ENCODE peak calls at places on chromosome 16, in six cellular contexts. E is fibroblast of lung, T is colonic mucosa, M is Peyer's patch, B is tibial nerve, V is stomach. F is an unnamed sample.
A peak's percentile ranks its signal among the peaks of the same experiment; 100 is the strongest.

GRCh38 chr16:69112285-69113129 is 7.1 kb downstream of the HAS3 start:
- DNase-seq in E (no peak), T (peak; percentile 64), M (peak; percentile 76), B (peak; percentile 32), V (peak; percentile 71), F (no peak)

GRCh38 chr16:48014349-48015135 is 141.3 kb downstream of the ABCC12 start:
- DNase-seq in E (peak; percentile 89), T (no peak), M (no peak), B (no peak), V (no peak), F (peak; percentile 26)

GRCh38 chr16:57284206-57284951 is at the start of gene PLLP:
- DNase-seq in E (peak; percentile 17), T (peak; percentile 63), M (peak; percentile 73), B (no peak), V (peak; percentile 74), F (no peak)

GRCh38 chr16:4385066-4385788 is 13.6 kb downstream of the VASN start:
- DNase-seq in E (no peak), T (no peak), M (no peak), B (no peak), V (no peak), F (no peak)

GRCh38 chr16:67326472-67327309 is at the start of the genes KCTD19 and LRRC36:
- DNase-seq in E (no peak), T (peak; percentile 77), M (peak; percentile 79), B (peak; percentile 21), V (peak; percentile 78), F (peak; percentile 5)

GRCh38 chr16:66551362-66551761 is 1.0 kb upstream of the CKLF start:
- DNase-seq in E (peak; percentile 24), T (peak; percentile 47), M (peak; percentile 78), B (no peak), V (no peak), F (no peak)

GRCh38 chr16:48126801-48127644 is 28.8 kb downstream of the ABCC12 start:
- DNase-seq in E (peak; percentile 99), T (no peak), M (no peak), B (no peak), V (peak; percentile 78), F (peak; percentile 93)

GRCh38 chr16:27465483-27465879 is 63.5 kb downstream of the IL21R start:
- DNase-seq in E (no peak), T (no peak), M (no peak), B (no peak), V (no peak), F (no peak)

GRCh38 chr16:2095315-2095853 is 40.3 kb downstream of the PKD1 start:
- DNase-seq in E (peak; percentile 61), T (no peak), M (no peak), B (no peak), V (no peak), F (no peak)

GRCh38 chr16:4414187-4414909 is 2.0 kb downstream of the CORO7 start:
- DNase-seq in E (no peak), T (no peak), M (peak; percentile 87), B (no peak), V (peak; percentile 48), F (no peak)

GRCh38 chr16:1863681-1864460 is 8.1 kb downstream of the MEIOB start:
- DNase-seq in E (peak; percentile 33), T (no peak), M (no peak), B (no peak), V (no peak), F (peak; percentile 23)

GRCh38 chr16:55294947-55295346 is 29.1 kb upstream of the IRX6 start:
- DNase-seq in E (peak; percentile 36), T (no peak), M (no peak), B (no peak), V (no peak), F (no peak)

GRCh38 chr16:87391950-87392822 is at the start of gene MAP1LC3B:
- DNase-seq in E (peak; percentile 91), T (peak; percentile 96), M (peak; percentile 98), B (peak; percentile 93), V (peak; percentile 98), F (peak; percentile 88)

GRCh38 chr16:57470683-57471082 is 8.2 kb downstream of the POLR2C start:
- DNase-seq in E (no peak), T (peak; percentile 81), M (peak; percentile 84), B (peak; percentile 46), V (peak; percentile 84), F (no peak)

GRCh38 chr16:54926166-54926838 is 4.4 kb upstream of the IRX5 start:
- DNase-seq in E (peak; percentile 83), T (no peak), M (no peak), B (no peak), V (no peak), F (no peak)

GRCh38 chr16:55051571-55051970 is 120.9 kb downstream of the IRX5 start:
- DNase-seq in E (no peak), T (no peak), M (no peak), B (no peak), V (no peak), F (no peak)

GRCh38 chr16:83742076-83742475 is 65.7 kb upstream of the HSBP1 start:
- DNase-seq in E (no peak), T (no peak), M (no peak), B (no peak), V (no peak), F (no peak)

GRCh38 chr16:22123146-22123545 is 30.8 kb downstream of the VWA3A start:
- DNase-seq in E (no peak), T (no peak), M (no peak), B (no peak), V (no peak), F (no peak)

GRCh38 chr16:1706386-1707192 is 594 bp downstream of the MAPK8IP3 start:
- DNase-seq in E (peak; percentile 40), T (peak; percentile 25), M (no peak), B (no peak), V (no peak), F (no peak)

GRCh38 chr16:56195151-56195550 is 3.9 kb downstream of the GNAO1 start:
- DNase-seq in E (peak; percentile 3), T (no peak), M (no peak), B (no peak), V (no peak), F (no peak)

DNA sequence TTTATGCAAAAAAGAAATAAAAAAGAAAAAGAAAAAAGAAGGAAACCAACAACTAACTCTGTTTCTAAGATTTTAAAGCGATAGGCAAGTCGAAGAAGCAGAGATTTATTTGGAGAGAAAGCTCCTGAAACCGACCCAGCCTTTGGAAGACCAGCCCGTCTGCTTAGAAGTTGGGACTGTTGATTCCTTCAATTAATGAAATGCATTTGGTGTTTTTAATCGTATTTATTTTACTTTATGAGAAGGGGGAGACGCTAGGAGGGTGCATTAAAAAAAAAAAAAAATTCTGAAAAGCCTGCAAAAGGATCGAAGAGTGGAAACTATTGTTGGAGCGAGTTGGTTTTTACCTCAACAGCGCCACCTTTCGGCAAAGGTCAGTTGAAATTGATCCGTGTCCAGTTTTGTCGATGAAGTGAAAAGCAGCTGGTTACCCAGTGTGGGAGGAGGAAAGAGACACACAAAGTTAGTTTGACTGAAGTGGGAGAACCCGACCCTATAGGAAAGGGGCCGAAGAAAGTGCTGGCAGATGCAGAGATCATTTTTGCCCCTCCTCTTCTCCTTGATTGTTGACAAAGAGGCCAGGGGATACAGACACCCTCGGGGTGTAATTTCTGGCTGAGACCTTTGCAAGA is 1.6 kb upstream of the MAF start:
- DNase-seq in E (peak; percentile 65), T (peak; percentile 91), M (peak; percentile 93), B (peak; percentile 91), V (peak; percentile 86), F (peak; percentile 75)
- H3K4me3 ChIP-seq in E (peak overlapping the region; percentile 73), T (peak overlapping the region; percentile 66), M (peak overlapping the region; percentile 84), B (peak overlapping the region; percentile 62), V (peak overlapping the region; percentile 81), F (peak overlapping the region; percentile 62)

GRCh38 chr16:14538604-14539003 is 91.5 kb downstream of the PARN start:
- DNase-seq in E (no peak), T (no peak), M (no peak), B (no peak), V (no peak), F (no peak)
- TF ChIP-seq CTCF in E (no peak), T (no peak), M (no peak), B (no peak), V (no peak), F (no peak)

GRCh38 chr16:89506113-89506504 is 2.1 kb upstream of the SPG7 start:
- DNase-seq in E (no peak), T (no peak), M (peak; percentile 60), B (no peak), V (peak; percentile 61), F (no peak)

GRCh38 chr16:89507219-89507833 is 877 bp upstream of the SPG7 start:
- DNase-seq in E (no peak), T (peak; percentile 42), M (no peak), B (no peak), V (peak; percentile 32), F (no peak)

GRCh38 chr16:89506791-89507191 is 1.4 kb upstream of the SPG7 start:
- DNase-seq in E (peak; percentile 6), T (no peak), M (no peak), B (no peak), V (no peak), F (no peak)

GRCh38 chr16:89504061-89504460 is 4.1 kb upstream of the SPG7 start:
- DNase-seq in E (no peak), T (no peak), M (no peak), B (no peak), V (no peak), F (no peak)

GRCh38 chr16:89505204-89506112 is 2.7 kb upstream of the SPG7 start:
- DNase-seq in E (peak; percentile 72), T (peak; percentile 98), M (peak; percentile 98), B (peak; percentile 95), V (peak; percentile 97), F (no peak)
- H3K4me3 ChIP-seq in E (no peak overlapping the region), T (no peak overlapping the region), M (peak overlapping the region; percentile 21), B (peak overlapping the region; percentile 20), V (peak overlapping the region; percentile 4), F (no peak overlapping the region)

GRCh38 chr16:75762746-75763145 is 36.5 kb upstream of the CPHXL start:
- DNase-seq in E (no peak), T (no peak), M (no peak), B (no peak), V (no peak), F (no peak)
- TF ChIP-seq CTCF in E (no peak), T (no peak), M (no peak), B (no peak), V (no peak), F (no peak)

GRCh38 chr16:16007743-16008111 is 58.3 kb downstream of the ABCC1 start:
- DNase-seq in E (no peak), T (no peak), M (peak; percentile 73), B (no peak), V (no peak), F (no peak)
- H3K4me3 ChIP-seq in E (no peak overlapping the region), T (no peak overlapping the region), M (no peak overlapping the region), B (no peak overlapping the region), V (no peak overlapping the region), F (no peak overlapping the region)

GRCh38 chr16:74811911-74812310 is 37.3 kb upstream of the FA2H start:
- DNase-seq in E (no peak), T (no peak), M (no peak), B (no peak), V (no peak), F (no peak)

GRCh38 chr16:74813109-74813641 is 38.6 kb upstream of the FA2H start:
- DNase-seq in E (peak; percentile 56), T (peak; percentile 85), M (peak; percentile 90), B (peak; percentile 49), V (peak; percentile 91), F (peak; percentile 23)

DNA sequence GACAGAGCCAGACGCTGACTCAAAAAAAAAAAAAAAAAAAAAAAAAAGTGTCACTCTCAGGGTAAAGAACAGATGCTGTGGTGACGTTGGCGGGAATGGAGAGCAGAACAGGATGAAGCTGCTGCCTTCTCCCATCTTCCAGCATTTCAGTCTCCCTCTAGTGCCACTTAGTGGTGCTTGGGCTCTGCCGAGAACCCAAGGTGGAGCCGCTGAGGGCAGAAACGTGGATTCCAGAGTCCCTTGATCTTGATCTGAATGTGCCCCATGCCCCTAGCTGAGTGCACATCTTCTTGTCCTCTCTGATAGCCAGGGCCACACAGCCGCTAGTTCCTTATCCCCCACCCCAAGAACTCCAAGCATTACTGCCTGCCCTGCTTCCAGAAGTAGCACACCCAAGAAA is 43.2 kb upstream of the FA2H start:
- DNase-seq in E (no peak), T (no peak), M (peak; percentile 23), B (no peak), V (no peak), F (no peak)
- TF ChIP-seq CTCF in E (no peak), T (no peak), M (no peak), B (no peak), V (no peak), F (peak; percentile 2)